ENCODE peak calls at places on chromosomes 5 and 9, in five cellular contexts. D is HCT116, H is PC-3, J is neural progenitor cell, S is MM.1S. F is an unnamed sample.

GRCh38 chr5:74261906-74262305 is 378.6 kb downstream of the ENC1 start:
- DNase-seq in D (no peak), H (no peak), J (no peak), S (no peak), F (no peak)

GRCh38 chr5:86917117-86917579 is 299.4 kb downstream of the COX7C start:
- DNase-seq in D (no peak), H (peak), J (peak), S (peak), F (peak)

GRCh38 chr5:129763651-129764050 is 15.8 kb downstream of the MINAR2 start:
- DNase-seq in D (no peak), H (no peak), J (no peak), S (no peak), F (no peak)

GRCh38 chr5:124871299-124871698 is 124.9 kb upstream of the ZNF608 start:
- DNase-seq in D (no peak), H (no peak), J (no peak), S (no peak), F (peak)

GRCh38 chr9:93257808-93258331 is 73.9 kb downstream of the WNK2 start:
- DNase-seq in D (no peak), H (peak), J (no peak), S (no peak), F (no peak)

GRCh38 chr5:166581827-166582226 is 1709.6 kb upstream of the WWC1 start:
- DNase-seq in D (no peak), H (no peak), J (no peak), S (no peak), F (no peak)

GRCh38 chr5:177429248-177430045 is 3.0 kb downstream of the GRK6 start:
- DNase-seq in D (no peak), H (no peak), J (no peak), S (peak), F (no peak)

GRCh38 chr9:77649109-77649812 is 1.1 kb upstream of the GNA14 start:
- DNase-seq in D (peak), H (peak), J (no peak), S (no peak), F (peak)

GRCh38 chr9:126491256-126491879 is 122.4 kb upstream of the LMX1B start:
- DNase-seq in D (no peak), H (peak), J (peak), S (peak), F (peak)

DNA sequence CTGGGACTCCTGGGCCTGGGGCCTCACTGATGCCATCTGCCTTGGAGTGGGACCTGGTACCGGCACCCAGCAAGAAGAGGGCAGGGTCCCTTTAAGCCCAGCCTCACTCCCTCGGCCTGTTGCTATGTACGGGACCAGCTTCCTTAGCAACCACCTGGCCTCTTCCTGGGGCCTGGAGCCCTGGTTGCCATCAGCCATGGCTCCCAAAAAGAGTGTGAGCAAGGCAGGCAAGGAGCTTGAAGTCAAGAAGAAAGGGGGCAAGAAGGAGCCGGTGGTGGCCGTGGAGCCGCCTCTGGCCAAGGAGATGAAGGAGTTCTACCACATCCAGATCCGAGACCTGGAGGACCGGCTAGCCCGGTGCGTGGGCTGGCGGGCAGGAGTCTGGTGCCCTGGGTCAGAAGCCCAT is at the start of gene CFAP157:
- DNase-seq in D (no peak), H (no peak), J (peak), S (no peak), F (no peak)
- TF ChIP-seq EZH2phosphoT487 in D (no peak), H (no peak), J (no peak), S (no peak), F (no peak)

GRCh38 chr5:135930029-135930948 is 24.5 kb downstream of the LECT2 start:
- DNase-seq in D (no peak), H (no peak), J (peak), S (no peak), F (peak)
- TF ChIP-seq EZH2 in D (no peak), H (no peak), J (peak), S (no peak), F (no peak)

GRCh38 chr5:95725071-95725820 is 5.9 kb upstream of the RHOBTB3 start:
- DNase-seq in D (no peak), H (no peak), J (no peak), S (no peak), F (peak)
- H3K9ac ChIP-seq in D (no peak), H (no peak), J (no peak), S (peak), F (peak)

GRCh38 chr5:138963763-138964371 is 88.7 kb upstream of the LRRTM2 start:
- DNase-seq in D (no peak), H (no peak), J (peak), S (no peak), F (no peak)

GRCh38 chr5:138962619-138963370 is 87.7 kb upstream of the LRRTM2 start:
- DNase-seq in D (no peak), H (no peak), J (peak), S (no peak), F (no peak)

GRCh38 chr5:138966236-138966985 is 91.3 kb upstream of the LRRTM2 start:
- DNase-seq in D (no peak), H (no peak), J (no peak), S (no peak), F (peak)

GRCh38 chr5:138965631-138966030 is 90.5 kb upstream of the LRRTM2 start:
- DNase-seq in D (no peak), H (no peak), J (no peak), S (no peak), F (no peak)

GRCh38 chr5:138964547-138965174 is 89.5 kb upstream of the LRRTM2 start:
- DNase-seq in D (no peak), H (no peak), J (peak), S (no peak), F (no peak)
- TF ChIP-seq EZH2phosphoT487 in D (no peak), H (no peak), J (no peak), S (no peak), F (no peak)

GRCh38 chr5:141485305-141486055 is 650 bp downstream of the PCDHGC4 start:
- DNase-seq in D (no peak), H (no peak), J (peak), S (no peak), F (peak)

GRCh38 chr5:141483842-141484241 is 988 bp upstream of the PCDHGC4 start:
- DNase-seq in D (no peak), H (no peak), J (peak), S (no peak), F (no peak)

GRCh38 chr5:141486091-141486490 is 1.3 kb downstream of the PCDHGC4 start:
- DNase-seq in D (no peak), H (no peak), J (no peak), S (no peak), F (no peak)

GRCh38 chr5:141487131-141487530 is 1.8 kb upstream of the PCDHGC5 start:
- DNase-seq in D (no peak), H (no peak), J (no peak), S (no peak), F (no peak)

DNA sequence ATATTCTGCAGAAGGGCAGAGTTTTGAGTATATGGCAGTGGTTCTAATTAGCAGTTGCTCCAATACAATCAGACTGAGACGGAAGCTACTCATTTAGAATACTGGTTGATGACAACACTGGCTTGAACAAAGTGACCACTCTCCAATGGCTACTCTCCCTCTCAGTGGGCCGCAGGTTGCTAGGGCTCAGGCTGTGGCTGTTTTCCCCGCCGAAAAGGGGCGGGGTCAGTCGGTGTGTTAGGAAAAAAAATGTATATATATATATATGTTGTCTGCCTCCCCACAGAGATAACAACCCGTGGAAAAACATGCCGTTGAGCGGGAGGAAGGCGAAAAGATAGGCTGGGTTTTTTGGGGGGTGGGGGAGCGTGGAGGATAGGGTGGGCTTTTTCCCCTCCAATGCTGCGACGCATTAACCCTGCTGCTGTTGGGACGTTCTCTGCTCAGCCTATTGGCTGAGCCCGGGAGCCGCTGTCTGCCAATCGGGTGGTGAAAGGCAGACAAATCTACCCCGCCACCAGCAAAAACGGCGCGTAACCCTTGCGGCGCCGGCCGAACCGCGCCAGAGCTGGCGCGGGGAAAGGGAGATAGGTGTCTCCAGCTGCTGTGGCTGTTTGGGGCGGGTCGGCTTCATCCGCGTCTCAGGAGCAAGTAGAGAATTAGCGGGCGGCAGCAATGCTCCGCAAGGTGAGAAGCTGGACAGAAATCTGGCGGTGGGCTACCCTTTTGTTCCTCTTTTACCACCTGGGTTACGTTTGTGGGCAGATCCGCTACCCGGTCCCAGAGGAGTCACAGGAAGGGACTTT is at the start of gene PCDHGC4:
- DNase-seq in D (no peak), H (no peak), J (peak), S (no peak), F (peak)
- TF ChIP-seq EZH2 in D (no peak), H (no peak), J (peak), S (no peak), F (no peak)

GRCh38 chr9:135976531-135976930 is 15.4 kb upstream of the UBAC1 start:
- DNase-seq in D (no peak), H (no peak), J (no peak), S (no peak), F (peak)
- H3K9ac ChIP-seq in D (no peak), H (no peak), J (no peak), S (no peak), F (no peak)

DNA sequence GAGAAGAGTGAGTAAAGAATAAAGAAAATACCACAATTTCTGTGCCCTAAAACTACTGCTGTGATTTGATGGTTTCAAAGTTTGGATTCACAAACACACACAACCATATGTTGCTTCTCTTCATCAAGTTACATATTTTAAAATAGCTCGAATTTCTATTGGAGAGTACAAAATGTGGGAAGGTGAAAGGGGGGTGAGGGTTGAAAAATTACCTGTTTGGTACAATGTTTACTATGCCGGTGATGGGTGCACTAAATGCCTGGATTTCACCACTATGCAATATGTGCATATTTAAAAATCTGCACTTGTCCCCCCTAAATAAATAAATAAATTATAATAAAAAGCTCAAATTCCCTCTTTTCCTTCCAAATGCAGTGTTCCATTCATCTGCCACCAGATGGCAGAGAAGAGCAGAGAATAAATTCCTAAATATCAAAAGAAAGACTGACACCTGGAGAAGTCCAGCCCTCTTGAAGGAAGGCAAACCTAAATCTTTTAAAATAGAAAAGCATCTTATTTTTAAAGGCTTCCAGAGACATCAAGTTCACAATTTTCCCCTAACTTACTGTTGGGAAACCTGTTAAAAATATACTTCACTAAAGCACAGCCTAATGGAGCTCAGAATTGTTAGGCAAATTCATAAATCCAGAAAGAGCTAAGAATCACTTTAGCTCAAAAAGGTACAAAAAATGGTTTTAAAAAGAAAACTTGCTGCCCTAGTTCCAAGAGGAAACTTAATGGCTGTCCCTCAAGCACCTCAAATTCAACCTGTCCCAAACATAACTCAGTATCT is 24.8 kb upstream of the HNRNPA0 start:
- DNase-seq in D (peak), H (peak), J (peak), S (peak), F (peak)
- TF ChIP-seq EZH2phosphoT487 in D (no peak), H (no peak), J (no peak), S (no peak), F (no peak)

DNA sequence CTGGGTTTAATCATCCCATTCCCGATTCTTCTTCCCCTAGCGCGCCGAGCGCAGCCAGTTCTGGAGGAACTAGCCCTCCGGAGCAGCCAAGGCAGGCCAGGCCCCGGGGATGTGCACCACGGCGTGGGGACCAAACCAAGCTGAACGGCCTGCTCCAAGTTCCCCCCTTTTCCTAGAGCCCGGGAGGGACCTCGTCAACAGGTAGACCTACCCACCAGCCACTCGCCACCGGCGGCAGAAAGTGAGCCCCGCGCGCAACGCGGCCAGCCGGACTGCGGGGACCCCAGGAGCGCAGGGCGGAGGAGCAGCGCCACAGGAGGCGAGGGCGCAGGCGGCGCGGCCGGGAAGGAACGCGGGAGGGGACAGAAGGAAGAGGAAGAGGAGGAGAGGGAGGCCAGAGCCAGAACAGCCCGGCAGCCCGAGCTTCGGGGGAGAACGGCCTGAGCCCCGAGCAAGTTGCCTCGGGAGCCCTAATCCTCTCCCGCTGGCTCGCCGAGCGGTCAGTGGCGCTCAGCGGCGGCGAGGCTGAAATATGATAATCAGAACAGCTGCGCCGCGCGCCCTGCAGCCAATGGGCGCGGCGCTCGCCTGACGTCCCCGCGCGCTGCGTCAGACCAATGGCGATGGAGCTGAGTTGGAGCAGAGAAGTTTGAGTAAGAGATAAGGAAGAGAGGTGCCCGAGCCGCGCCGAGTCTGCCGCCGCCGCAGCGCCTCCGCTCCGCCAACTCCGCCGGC is at the start of gene ISL1:
- DNase-seq in D (peak), H (peak), J (peak), S (no peak), F (peak)
- TF ChIP-seq EZH2 in D (no peak), H (no peak), J (no peak), S (no peak), F (no peak)